ENCODE peak calls at places on chromosomes 6 and 20, in eight cellular contexts. O is RWPE2, V is psoas muscle, B is aorta, N is left ventricle myocardium inferior, I is GM23248, U is iPS DF 6.9, D is tibial nerve. E is an unnamed sample.
A peak's percentile ranks its signal among the peaks of the same experiment; 100 is the strongest.

GRCh38 chr6:56868687-56869086 is 86.2 kb upstream of the BEND6 start:
- DNase-seq in B (no peak), D (no peak), V (no peak), I (peak; percentile 84), O (no peak), N (no peak), U (no peak), E (no peak)

GRCh38 chr6:166650824-166651223 is 23.8 kb upstream of the RPS6KA2 start:
- DNase-seq in N (no peak), I (no peak), B (no peak), U (no peak), O (no peak), V (no peak), D (no peak), E (no peak)

GRCh38 chr6:125363010-125363359 is 61.2 kb upstream of the HDDC2 start:
- DNase-seq in I (peak; percentile 58), O (no peak), N (no peak), V (no peak), D (no peak), U (peak; percentile 50), B (no peak), E (no peak)

GRCh38 chr6:149031545-149032317 is 284.9 kb downstream of the UST start:
- DNase-seq in O (peak; percentile 93), B (no peak), I (peak; percentile 88), U (no peak), D (no peak), N (no peak), V (no peak), E (peak; percentile 92)

GRCh38 chr20:13261460-13262301 is 40.6 kb downstream of the ISM1 start:
- DNase-seq in N (peak; percentile 44), O (no peak), U (peak; percentile 64), D (peak; percentile 36), I (peak; percentile 72), V (peak; percentile 56), B (no peak), E (peak; percentile 65)

GRCh38 chr6:74277749-74278148 is 581.7 kb downstream of the CD109 start:
- DNase-seq in U (no peak), D (no peak), I (peak; percentile 25), V (no peak), N (no peak), O (no peak), B (no peak), E (peak; percentile 42)

GRCh38 chr6:21826031-21826430 is 232.5 kb downstream of the SOX4 start:
- DNase-seq in V (no peak), N (no peak), B (no peak), O (no peak), D (no peak), I (peak; percentile 19), U (no peak), E (peak; percentile 30)

GRCh38 chr20:46303176-46303956 is 4.9 kb downstream of the CDH22 start:
- DNase-seq in B (no peak), O (no peak), V (no peak), D (no peak), I (no peak), U (no peak), N (no peak), E (no peak)

GRCh38 chr6:70673054-70673453 is 5.4 kb downstream of the SMAP1 start:
- DNase-seq in I (no peak), D (no peak), O (no peak), B (no peak), N (no peak), V (no peak), U (no peak), E (peak; percentile 45)

GRCh38 chr6:21987501-21987957 is 309.3 kb downstream of the PRL start:
- DNase-seq in B (peak; percentile 82), N (peak; percentile 53), O (no peak), I (peak; percentile 75), D (peak; percentile 68), V (peak; percentile 58), U (no peak), E (peak; percentile 76)

GRCh38 chr20:2706688-2707352 is 14.2 kb downstream of the EBF4 start:
- DNase-seq in D (no peak), U (no peak), N (no peak), I (no peak), O (no peak), B (no peak), V (no peak), E (no peak)

GRCh38 chr20:36856196-36856595 is 19.7 kb upstream of the TLDC2 start:
- DNase-seq in V (no peak), O (peak; percentile 94), N (no peak), I (peak; percentile 55), U (no peak), B (no peak), D (no peak), E (peak; percentile 62)

GRCh38 chr20:25571817-25572216 is 13.5 kb downstream of the NINL start:
- DNase-seq in U (no peak), B (no peak), D (no peak), I (no peak), O (no peak), V (no peak), N (no peak), E (no peak)

GRCh38 chr6:160124007-160124406 is 2.4 kb downstream of the SLC22A1 start:
- DNase-seq in N (no peak), V (no peak), B (peak; percentile 27), O (no peak), I (no peak), U (no peak), D (no peak), E (no peak)

GRCh38 chr6:56902551-56903464 is 52.1 kb upstream of the BEND6 start:
- DNase-seq in I (peak; percentile 74), V (no peak), O (no peak), D (no peak), N (no peak), U (no peak), B (no peak), E (peak; percentile 85)

GRCh38 chr20:15378151-15378550 is 1040.7 kb upstream of the FLRT3 start:
- DNase-seq in N (no peak), D (no peak), V (no peak), U (no peak), I (no peak), O (no peak), B (no peak), E (no peak)

DNA sequence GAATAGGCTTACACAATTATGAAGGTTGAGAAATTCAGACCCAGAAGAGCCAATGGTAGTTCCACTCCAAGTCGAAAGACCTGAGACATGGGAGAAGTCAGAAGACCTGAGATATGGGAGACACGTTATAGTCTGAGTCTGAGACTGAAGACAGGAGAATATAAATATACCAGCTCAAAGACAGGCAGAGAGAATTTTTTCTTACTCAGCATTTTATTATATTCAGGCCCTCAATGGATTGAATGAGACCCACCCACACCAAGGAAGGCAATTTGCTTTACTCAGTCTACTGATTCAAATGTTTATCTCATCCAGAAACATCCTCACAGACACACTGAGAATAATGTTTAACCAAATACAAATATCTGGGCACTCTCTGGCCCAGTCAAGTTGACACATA is 693.5 kb downstream of the HDGFL1 start:
- DNase-seq in I (no peak), U (no peak), V (no peak), B (no peak), D (no peak), N (no peak), O (no peak), E (no peak)
- H3K9me3 ChIP-seq in I (peaks cover 6% of the 10 kb centered on the region), U (no peaks in the 10 kb centered on the region), V (peaks cover 8% of the 10 kb centered on the region), B (peaks cover 3% of the 10 kb centered on the region), D (no peaks in the 10 kb centered on the region), N (peaks cover 22% of the 10 kb centered on the region), O (no peaks in the 10 kb centered on the region), E (no peaks in the 10 kb centered on the region)

GRCh38 chr20:63293866-63294535 is 1.0 kb downstream of the COL20A1 start:
- DNase-seq in N (no peak), V (no peak), D (no peak), B (no peak), O (no peak), U (no peak), I (no peak), E (no peak)
- H3K27me3 ChIP-seq in N (peaks cover 60% of the 10 kb centered on the region), V (peaks cover 18% of the 10 kb centered on the region), D (no peaks in the 10 kb centered on the region), B (no peaks in the 10 kb centered on the region), O (peaks cover 31% of the 10 kb centered on the region), U (no peaks in the 10 kb centered on the region), I (peaks cover 33% of the 10 kb centered on the region), E (peaks cover 36% of the 10 kb centered on the region)

GRCh38 chr6:27451660-27452390 is 21.1 kb downstream of the ZNF184 start:
- DNase-seq in B (no peak), I (no peak), N (no peak), O (no peak), V (no peak), U (no peak), D (no peak), E (no peak)
- H3K9me3 ChIP-seq in B (peaks cover 18% of the 10 kb centered on the region), I (peaks cover 10% of the 10 kb centered on the region), N (peaks cover 99% of the 10 kb centered on the region), O (peaks cover 49% of the 10 kb centered on the region), V (peaks cover 90% of the 10 kb centered on the region), U (peaks cover 17% of the 10 kb centered on the region), D (peaks cover 8% of the 10 kb centered on the region), E (peaks cover 11% of the 10 kb centered on the region)

DNA sequence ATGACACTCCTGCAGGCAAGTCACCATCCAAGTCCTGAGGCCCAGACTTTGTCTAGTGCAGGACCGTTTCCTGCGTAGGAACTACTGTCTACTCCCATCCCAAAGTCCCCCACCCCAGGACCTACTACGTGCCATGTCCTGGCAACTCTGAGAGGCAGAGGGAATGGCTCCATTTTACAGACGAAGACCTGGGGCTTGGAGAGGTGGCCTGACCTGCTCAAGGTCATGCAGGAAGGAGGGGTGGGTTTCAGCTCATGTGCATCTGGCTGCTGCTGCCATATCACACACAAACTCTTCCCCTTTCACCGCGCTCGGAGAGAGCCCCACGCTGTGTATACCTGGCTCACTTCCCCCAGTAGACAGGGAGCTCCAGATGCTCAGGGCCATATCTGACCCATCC is 1.2 kb upstream of the NOL4L start:
- DNase-seq in O (no peak), B (no peak), U (no peak), N (no peak), D (no peak), V (no peak), I (no peak), E (no peak)
- H3K27me3 ChIP-seq in O (peaks cover 16% of the 10 kb centered on the region), B (no peaks in the 10 kb centered on the region), U (peaks cover 15% of the 10 kb centered on the region), N (peaks cover 46% of the 10 kb centered on the region), D (no peaks in the 10 kb centered on the region), V (peaks cover 13% of the 10 kb centered on the region), I (no peaks in the 10 kb centered on the region), E (peaks cover 14% of the 10 kb centered on the region)

GRCh38 chr6:112296694-112297093 is 42.3 kb upstream of the LAMA4 start:
- DNase-seq in O (no peak), D (no peak), V (no peak), U (no peak), B (no peak), N (no peak), I (no peak), E (no peak)
- H3K9me3 ChIP-seq in O (no peaks in the 10 kb centered on the region), D (no peaks in the 10 kb centered on the region), V (no peaks in the 10 kb centered on the region), U (no peaks in the 10 kb centered on the region), B (no peaks in the 10 kb centered on the region), N (no peaks in the 10 kb centered on the region), I (no peaks in the 10 kb centered on the region), E (no peaks in the 10 kb centered on the region)